ENCODE peak calls at places on chromosomes 2 and 18, in five cellular contexts. C, O, E, D and Q are unnamed samples.

GRCh38 chr2:195364015-195364965 is 292.7 kb upstream of the SLC39A10 start:
- DNase-seq in C (peak), O (peak), E (no peak), D (no peak), Q (peak)

GRCh38 chr2:99430614-99431258 is 59.1 kb downstream of the REV1 start:
- DNase-seq in C (peak), O (peak), E (no peak), D (peak), Q (peak)

GRCh38 chr2:85409719-85410583 is at the start of gene CAPG:
- DNase-seq in C (no peak), O (no peak), E (peak), D (no peak), Q (no peak)

GRCh38 chr2:197130318-197130717 is 180.3 kb downstream of the ANKRD44 start:
- DNase-seq in C (no peak), O (no peak), E (no peak), D (no peak), Q (no peak)

GRCh38 chr2:240584486-240585031 is 2.0 kb upstream of the CAPN10 start:
- DNase-seq in C (peak), O (peak), E (no peak), D (no peak), Q (no peak)

GRCh38 chr2:215874418-215874817 is 138.9 kb downstream of the MREG start:
- DNase-seq in C (peak), O (no peak), E (no peak), D (no peak), Q (peak)

GRCh38 chr18:995641-996040 is 91.0 kb downstream of the ADCYAP1 start:
- DNase-seq in C (peak), O (no peak), E (no peak), D (no peak), Q (peak)

GRCh38 chr2:64363848-64364247 is 90.1 kb upstream of the LGALSL start:
- DNase-seq in C (peak), O (no peak), E (no peak), D (no peak), Q (no peak)

GRCh38 chr2:132811148-132811915 is 141.3 kb upstream of the LYPD1 start:
- DNase-seq in C (no peak), O (no peak), E (no peak), D (no peak), Q (no peak)

GRCh38 chr2:214311031-214311533 is 99.8 kb upstream of the VWC2L start:
- DNase-seq in C (no peak), O (no peak), E (peak), D (no peak), Q (no peak)

GRCh38 chr2:7697052-7697451 is 779.8 kb downstream of the RNF144A start:
- DNase-seq in C (no peak), O (no peak), E (no peak), D (no peak), Q (no peak)

GRCh38 chr2:104332733-104333132 is 521.2 kb upstream of the POU3F3 start:
- DNase-seq in C (peak), O (no peak), E (no peak), D (no peak), Q (no peak)

GRCh38 chr18:8426401-8426800 is 182.8 kb upstream of the RAB12 start:
- DNase-seq in C (no peak), O (no peak), E (peak), D (no peak), Q (no peak)

GRCh38 chr2:77179297-77179696 is 342.9 kb downstream of the LRRTM4 start:
- DNase-seq in C (no peak), O (no peak), E (no peak), D (no peak), Q (no peak)

GRCh38 chr2:21281876-21282514 is 158.2 kb downstream of the TDRD15 start:
- DNase-seq in C (no peak), O (no peak), E (no peak), D (no peak), Q (no peak)

GRCh38 chr18:33495278-33495677 is 54.8 kb upstream of the CCDC178 start:
- DNase-seq in C (peak), O (no peak), E (peak), D (no peak), Q (no peak)

GRCh38 chr2:1101982-1102381 is 151.3 kb downstream of the SNTG2 start:
- DNase-seq in C (peak), O (no peak), E (no peak), D (no peak), Q (no peak)

GRCh38 chr2:157093666-157094065 is 163.8 kb upstream of the GALNT5 start:
- DNase-seq in C (no peak), O (no peak), E (no peak), D (no peak), Q (no peak)

GRCh38 chr2:216596986-216597509 is 36.2 kb upstream of the IGFBP2 start:
- DNase-seq in C (peak), O (no peak), E (no peak), D (no peak), Q (no peak)

GRCh38 chr18:12317664-12318333 is 9.8 kb downstream of the TUBB6 start:
- DNase-seq in C (peak), O (peak), E (no peak), D (no peak), Q (peak)

GRCh38 chr2:233712596-233713261 is at the start of gene UGT1A5:
- DNase-seq in C (no peak), O (no peak), E (no peak), D (no peak), Q (no peak)

GRCh38 chr2:74089816-74090745 is 57.6 kb downstream of the BOLA3 start:
- DNase-seq in C (no peak), O (no peak), E (no peak), D (no peak), Q (no peak)

GRCh38 chr2:202944816-202945215 is 32.7 kb downstream of the CARF start:
- DNase-seq in C (peak), O (no peak), E (no peak), D (peak), Q (peak)

GRCh38 chr2:106575955-106576354 is 88.8 kb downstream of the CD8B2 start:
- DNase-seq in C (peak), O (peak), E (no peak), D (no peak), Q (peak)

GRCh38 chr2:240130393-240131195 is 5.5 kb downstream of the COPS9 start:
- DNase-seq in C (no peak), O (no peak), E (no peak), D (no peak), Q (no peak)

GRCh38 chr18:77803024-77803423 is 553.4 kb downstream of the GALR1 start:
- DNase-seq in C (no peak), O (no peak), E (no peak), D (no peak), Q (no peak)

GRCh38 chr2:233213975-233214374 is 37.5 kb upstream of the ATG16L1 start:
- DNase-seq in C (no peak), O (no peak), E (no peak), D (no peak), Q (no peak)

GRCh38 chr18:54329787-54330186 is 27.9 kb downstream of the STARD6 start:
- DNase-seq in C (no peak), O (no peak), E (no peak), D (no peak), Q (no peak)
- TF ChIP-seq CTCF in C (no peak), O (no peak), E (no peak), D (no peak), Q (no peak)

GRCh38 chr18:23824704-23825103 is 135.5 kb downstream of the LAMA3 start:
- DNase-seq in C (peak), O (no peak), E (no peak), D (no peak), Q (peak)

GRCh38 chr18:23822590-23823385 is 133.5 kb downstream of the LAMA3 start:
- DNase-seq in C (no peak), O (no peak), E (no peak), D (no peak), Q (peak)

GRCh38 chr18:23825496-23825895 is 136.2 kb downstream of the LAMA3 start:
- DNase-seq in C (no peak), O (no peak), E (no peak), D (no peak), Q (no peak)

GRCh38 chr18:23825978-23826405 is 136.7 kb downstream of the LAMA3 start:
- DNase-seq in C (peak), O (peak), E (peak), D (no peak), Q (peak)

DNA sequence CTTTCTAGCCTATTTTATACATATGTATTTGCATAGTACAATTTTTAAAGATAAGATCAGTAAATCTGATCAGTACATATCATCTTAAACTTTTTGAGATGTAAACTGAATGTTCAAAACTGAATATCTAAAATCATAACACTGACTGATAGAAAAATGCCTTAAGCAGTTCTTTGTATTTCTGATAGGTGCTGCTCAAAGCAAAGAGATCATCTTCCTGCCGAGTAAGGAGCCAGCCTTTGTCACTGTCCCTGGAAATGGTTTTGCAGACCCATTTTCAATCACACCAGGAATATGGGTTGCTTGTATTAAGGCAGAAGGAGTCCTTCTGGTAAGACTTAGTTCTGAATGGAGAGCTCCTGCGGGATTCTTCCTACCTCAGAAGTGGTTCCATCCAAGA is 135.0 kb downstream of the LAMA3 start:
- DNase-seq in C (peak), O (no peak), E (no peak), D (no peak), Q (no peak)
- TF ChIP-seq CTCF in C (peak), O (no peak), E (no peak), D (no peak), Q (peak)

GRCh38 chr2:237450108-237450507 is 36.1 kb upstream of the COL6A3 start:
- DNase-seq in C (no peak), O (no peak), E (no peak), D (no peak), Q (no peak)

GRCh38 chr2:237451582-237452469 is 35.2 kb upstream of the MLPH start:
- DNase-seq in C (peak), O (peak), E (no peak), D (no peak), Q (peak)

GRCh38 chr2:237450583-237450982 is 36.5 kb upstream of the MLPH start:
- DNase-seq in C (no peak), O (no peak), E (no peak), D (no peak), Q (no peak)

GRCh38 chr2:237453671-237454070 is 33.4 kb upstream of the MLPH start:
- DNase-seq in C (no peak), O (no peak), E (no peak), D (no peak), Q (no peak)

DNA sequence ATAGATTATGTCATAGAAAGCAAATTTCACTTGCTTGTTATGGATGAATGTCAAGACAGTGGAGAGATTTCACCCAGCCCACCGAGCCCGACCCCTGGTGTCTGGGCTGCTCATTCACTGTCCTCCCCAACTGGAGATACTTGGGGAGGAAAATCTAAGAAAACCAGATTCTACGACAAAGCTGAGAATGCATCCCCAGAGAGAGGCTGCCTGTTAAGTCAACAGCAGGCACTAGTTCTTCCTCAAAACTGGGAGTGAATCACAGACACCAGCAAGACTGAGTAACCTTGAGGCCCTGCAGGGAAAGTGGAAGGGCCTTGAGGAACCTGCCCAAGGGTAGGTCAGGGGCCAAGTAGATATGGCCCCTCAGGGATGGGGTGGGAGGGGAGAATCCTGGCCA is 34.2 kb upstream of the MLPH start:
- DNase-seq in C (peak), O (peak), E (no peak), D (no peak), Q (peak)
- TF ChIP-seq CTCF in C (no peak), O (no peak), E (no peak), D (no peak), Q (no peak)

GRCh38 chr2:40820319-40820718 is 368.4 kb upstream of the SLC8A1 start:
- DNase-seq in C (no peak), O (no peak), E (no peak), D (no peak), Q (peak)
- TF ChIP-seq CTCF in C (no peak), O (no peak), E (no peak), D (no peak), Q (peak)

GRCh38 chr2:120029672-120030640 is 17.1 kb downstream of the EPB41L5 start:
- DNase-seq in C (no peak), O (no peak), E (no peak), D (no peak), Q (no peak)

GRCh38 chr2:120032297-120032696 is 19.4 kb downstream of the EPB41L5 start:
- DNase-seq in C (no peak), O (no peak), E (no peak), D (no peak), Q (no peak)

GRCh38 chr2:120028795-120029194 is 15.9 kb downstream of the EPB41L5 start:
- DNase-seq in C (no peak), O (no peak), E (no peak), D (no peak), Q (no peak)

GRCh38 chr2:120026890-120027289 is 14.0 kb downstream of the EPB41L5 start:
- DNase-seq in C (no peak), O (no peak), E (no peak), D (no peak), Q (no peak)
- TF ChIP-seq CTCF in C (peak), O (no peak), E (peak), D (peak), Q (peak)

DNA sequence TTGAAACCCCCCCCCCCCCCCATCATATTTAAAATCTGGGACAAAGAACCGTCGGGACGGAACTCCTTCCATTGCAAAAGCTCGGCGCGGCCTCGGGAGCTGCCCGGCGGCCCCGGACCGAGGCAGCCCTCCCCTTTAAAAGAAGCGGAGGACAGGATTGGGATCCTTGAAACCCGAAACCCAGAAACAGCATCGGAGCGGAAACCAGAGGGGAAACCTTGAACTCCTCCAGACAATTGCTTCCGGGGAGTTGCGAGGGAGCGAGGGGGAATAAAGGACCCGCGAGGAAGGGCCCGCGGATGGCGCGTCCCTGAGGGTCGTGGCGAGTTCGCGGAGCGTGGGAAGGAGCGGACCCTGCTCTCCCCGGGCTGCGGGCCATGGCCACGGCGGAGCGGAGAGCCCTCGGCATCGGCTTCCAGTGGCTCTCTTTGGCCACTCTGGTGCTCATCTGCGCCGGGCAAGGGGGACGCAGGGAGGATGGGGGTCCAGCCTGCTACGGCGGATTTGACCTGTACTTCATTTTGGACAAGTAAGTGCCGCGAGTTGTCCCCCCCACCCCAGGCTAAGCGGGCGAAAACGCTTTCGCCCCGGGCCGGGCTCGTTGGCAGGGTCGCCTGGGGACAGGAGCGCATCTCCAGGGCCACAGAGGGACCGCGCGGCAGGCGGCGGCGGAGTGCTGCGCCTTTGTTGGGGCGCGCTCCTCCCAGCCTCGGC is at the start of gene ANTXR1:
- DNase-seq in C (peak), O (peak), E (peak), D (peak), Q (peak)
- TF ChIP-seq CTCF in C (no peak), O (no peak), E (no peak), D (no peak), Q (peak)

DNA sequence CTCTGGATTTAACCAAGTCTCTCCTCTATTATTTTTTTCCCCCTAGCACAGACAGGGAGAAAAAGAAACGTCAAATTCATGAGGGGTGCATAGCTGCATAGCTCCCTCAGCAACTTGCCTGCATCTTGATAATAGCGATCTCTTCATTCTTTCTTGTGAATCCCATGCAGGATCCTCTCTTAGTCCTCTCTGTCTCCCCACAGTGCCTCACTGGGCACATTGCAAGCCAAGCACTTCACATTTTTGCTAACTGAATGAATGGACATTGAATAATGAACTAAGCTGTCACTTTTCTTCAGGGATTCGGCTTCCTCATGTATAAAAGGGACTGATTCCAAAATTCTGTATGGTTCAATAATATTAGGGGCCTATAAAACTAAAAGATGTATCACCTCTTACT is 2.9 kb upstream of the EPB41L3 start:
- DNase-seq in C (peak), O (no peak), E (no peak), D (peak), Q (peak)
- TF ChIP-seq CTCF in C (peak), O (peak), E (no peak), D (peak), Q (peak)